ENCODE peak calls at places on chromosome 1, in seven cellular contexts. G is K562, X is HepG2, S is NT2/D1, C is GM12878, W is HCT116, Y is H1. I is an unnamed sample.

GRCh38 chr1:21853130-21853424 is 41.0 kb downstream of the LDLRAD2 start:
- DNase-seq in X (no peak), G (peak), Y (no peak), C (no peak), W (no peak), S (no peak), I (no peak)

GRCh38 chr1:218259800-218260199 is 25.3 kb upstream of the RRP15 start:
- DNase-seq in X (peak), S (no peak), Y (no peak), C (no peak), G (peak), W (peak), I (no peak)

GRCh38 chr1:151197863-151198253 is 494 bp upstream of the PIP5K1A start:
- DNase-seq in W (no peak), G (no peak), S (no peak), C (no peak), Y (no peak), X (peak), I (no peak)

GRCh38 chr1:21703318-21703963 is 34.3 kb upstream of the RAP1GAP start:
- DNase-seq in X (peak), S (no peak), C (no peak), G (peak), W (peak), Y (no peak), I (peak)

GRCh38 chr1:41023279-41023990 is 1.9 kb upstream of the SLFNL1 start:
- DNase-seq in G (peak), W (no peak), S (no peak), X (peak), Y (no peak), C (no peak), I (peak)

GRCh38 chr1:25500694-25501093 is 42.7 kb upstream of the LDLRAP1 start:
- DNase-seq in X (no peak), S (no peak), W (no peak), Y (no peak), G (no peak), C (no peak), I (no peak)

GRCh38 chr1:92219028-92219427 is 1.3 kb downstream of the C1orf146 start:
- DNase-seq in S (no peak), Y (no peak), C (no peak), X (no peak), W (no peak), G (no peak), I (no peak)

GRCh38 chr1:198125995-198126758 is 30.6 kb upstream of the NEK7 start:
- DNase-seq in W (no peak), C (no peak), S (no peak), X (peak), G (no peak), Y (no peak), I (no peak)

GRCh38 chr1:201330541-201330940 is 46.9 kb downstream of the TNNT2 start:
- DNase-seq in Y (no peak), W (no peak), C (no peak), G (no peak), X (no peak), S (no peak), I (no peak)

GRCh38 chr1:187009320-187009719 is 180.6 kb downstream of the PLA2G4A start:
- DNase-seq in C (no peak), S (peak), Y (peak), W (no peak), G (no peak), X (no peak), I (no peak)

GRCh38 chr1:51340380-51340779 is 10.0 kb upstream of the TTC39A start:
- DNase-seq in X (no peak), Y (no peak), G (peak), C (no peak), S (no peak), W (no peak), I (no peak)

DNA sequence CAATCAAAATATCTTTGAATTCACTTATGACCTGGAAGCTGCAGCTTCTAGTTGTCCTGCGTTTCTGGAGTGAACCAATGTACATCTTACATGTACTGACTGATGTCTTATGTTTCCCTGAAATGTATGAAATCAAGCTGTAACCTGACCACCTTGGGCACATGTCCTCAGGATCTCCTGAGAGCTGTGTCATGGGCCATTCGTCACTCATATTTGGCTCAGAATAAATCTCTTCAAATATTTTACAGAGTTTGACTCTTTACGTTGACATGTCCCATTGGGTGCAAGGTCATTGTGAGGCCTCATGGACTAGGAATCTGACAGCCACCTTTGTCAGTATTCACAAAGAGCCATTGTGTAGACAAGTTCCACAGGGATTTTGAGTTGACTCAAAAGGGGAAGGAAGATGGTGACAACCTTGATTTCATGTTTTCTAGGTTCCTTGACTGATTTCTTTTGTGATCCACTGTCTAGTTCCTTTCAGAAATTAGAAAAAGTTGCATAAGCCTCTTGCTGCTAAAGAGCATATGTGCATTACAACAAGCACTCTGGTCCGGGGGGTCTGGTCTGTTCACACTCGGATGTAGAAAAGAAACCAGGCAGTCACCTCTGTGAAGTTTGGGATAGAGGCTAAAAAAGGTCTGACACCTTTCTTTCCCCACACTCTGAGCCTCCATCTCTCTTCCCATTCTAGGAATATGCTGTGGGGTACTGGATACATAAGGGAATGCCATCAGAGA is 10.7 kb downstream of the CHI3L2 start:
- DNase-seq in S (no peak), W (no peak), G (no peak), X (peak), Y (no peak), C (no peak), I (no peak)
- TF ChIP-seq YY1 in S (no peak), W (no peak), G (no peak), X (no peak), Y (no peak), C (no peak), I (no peak)

GRCh38 chr1:230250676-230251075 is 175.5 kb downstream of the PGBD5 start:
- DNase-seq in X (no peak), S (no peak), W (no peak), Y (no peak), C (no peak), G (no peak), I (no peak)
- TF ChIP-seq YY1 in X (no peak), S (no peak), W (no peak), Y (no peak), C (no peak), G (no peak), I (no peak)

GRCh38 chr1:97920275-97920831 is 481 bp downstream of the DPYD start:
- DNase-seq in S (no peak), Y (no peak), X (peak), G (no peak), W (no peak), C (no peak), I (no peak)
- TF ChIP-seq YY1 in S (no peak), Y (no peak), X (no peak), G (no peak), W (no peak), C (no peak), I (no peak)

DNA sequence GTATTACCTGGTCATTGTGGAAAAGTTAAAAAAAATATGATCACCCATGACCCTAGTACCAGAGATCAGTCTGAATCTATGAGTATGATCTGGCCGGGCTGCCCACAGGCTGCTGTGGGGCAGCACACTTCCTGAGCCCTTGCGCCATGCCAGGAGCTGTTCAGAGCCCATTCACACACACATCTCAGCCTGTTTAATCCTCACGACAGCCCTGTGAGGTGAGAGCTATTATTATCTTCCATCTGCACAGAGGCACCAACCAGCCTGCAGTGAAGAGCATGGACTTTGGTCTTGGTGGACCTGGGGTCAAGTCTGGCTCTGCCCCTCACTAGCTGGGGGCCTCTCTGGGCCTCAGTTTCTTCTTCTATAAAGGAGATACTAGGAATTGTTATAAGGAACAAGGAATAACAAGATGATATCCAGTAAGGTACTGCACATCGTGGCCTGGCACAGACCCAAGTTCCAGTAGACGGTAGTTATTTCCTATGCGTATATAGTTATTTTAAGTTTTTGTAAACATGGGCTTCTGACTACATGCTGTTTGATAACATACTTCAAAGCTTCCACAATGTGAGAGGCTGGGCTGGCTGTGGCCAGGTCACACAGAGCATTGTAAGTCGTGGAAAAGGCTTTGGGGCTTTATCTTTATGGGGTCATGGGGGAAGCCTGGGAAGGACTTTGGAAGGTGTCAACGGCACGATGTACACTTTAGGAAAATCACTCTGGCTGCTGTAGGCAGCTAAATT is 3.4 kb upstream of the PADI2 start:
- DNase-seq in G (no peak), X (peak), W (no peak), Y (no peak), C (no peak), S (no peak), I (no peak)
- TF ChIP-seq YY1 in G (no peak), X (no peak), W (no peak), Y (no peak), C (no peak), S (no peak), I (no peak)